ENCODE peak calls at places on chromosome 10, in nine cellular contexts. I is heart left ventricle; C is cardiac septum; S is PC-3; R is cardiac muscle cell; V is gastrocnemius medialis; O is RPMI7951; X is activated CD4-positive, alpha-beta T cell treated with anti-CD3 and anti-CD28 coated beads, Interleukin-2, amount 50 U/mL, for 1 hour; Z is T-helper 2 cell. B is an unnamed sample.

GRCh38 chr10:29757551-29758297 is 123.0 kb upstream of the SVIL start:
- DNase-seq in Z (no peak), C (no peak), I (no peak), S (peak; percentile 91), V (no peak), X (no peak), R (peak; percentile 38), O (peak; percentile 80), B (peak; percentile 7)

GRCh38 chr10:18450298-18450697 is 201.1 kb downstream of the NSUN6 start:
- DNase-seq in C (no peak), S (no peak), I (no peak), V (no peak), X (no peak), R (no peak), O (no peak), Z (no peak), B (no peak)

GRCh38 chr10:100008708-100009282 is 952 bp downstream of the DNMBP start:
- DNase-seq in S (peak; percentile 48), I (no peak), Z (no peak), X (no peak), R (no peak), O (no peak), V (no peak), C (no peak), B (peak; percentile 43)

GRCh38 chr10:91591792-91592165 is 41.1 kb downstream of the PPP1R3C start:
- DNase-seq in I (no peak), V (no peak), O (no peak), C (no peak), X (no peak), R (no peak), Z (no peak), S (no peak), B (no peak)

GRCh38 chr10:55287346-55287745 is 486.3 kb upstream of the PCDH15 start:
- DNase-seq in V (no peak), R (no peak), C (no peak), Z (no peak), I (no peak), X (no peak), S (peak; percentile 47), O (no peak), B (no peak)

GRCh38 chr10:89091501-89091900 is 100.9 kb downstream of the FAS start:
- DNase-seq in C (no peak), R (peak; percentile 40), Z (no peak), O (no peak), V (no peak), I (no peak), S (no peak), X (no peak), B (peak; percentile 73)

GRCh38 chr10:77809336-77809735 is 117.2 kb downstream of the DLG5 start:
- DNase-seq in I (no peak), Z (no peak), S (no peak), V (no peak), X (no peak), R (no peak), C (no peak), O (no peak), B (no peak)

GRCh38 chr10:128709975-128710794 is 584.0 kb upstream of the MKI67 start:
- DNase-seq in O (no peak), I (no peak), V (no peak), X (no peak), S (no peak), R (no peak), C (peak; percentile 39), Z (no peak), B (no peak)

GRCh38 chr10:86970152-86970886 is 2.0 kb downstream of the ADIRF start:
- DNase-seq in O (peak; percentile 84), R (peak; percentile 27), S (peak; percentile 44), X (peak; percentile 12), I (peak; percentile 87), V (peak; percentile 81), Z (no peak), C (peak; percentile 85), B (peak; percentile 45)

B was measured in HCEC 1CT.